ENCODE peak calls at places on chromosome 10, in ten cellular contexts. R, Z, D, G, A, P, F, T, J and Y are unnamed samples.

GRCh38 chr10:71260622-71261325 is 48.4 kb downstream of the UNC5B start:
- DNase-seq in G (peak; percentile 62), J (peak; percentile 96), R (no peak), Z (peak; percentile 74), F (peak; percentile 92), P (no peak), D (peak; percentile 85), A (no peak), T (no peak), Y (peak; percentile 89)

GRCh38 chr10:31618541-31619291 is 299.7 kb downstream of the ZEB1 start:
- DNase-seq in P (peak; percentile 93), D (peak; percentile 97), A (no peak), Z (no peak), F (peak; percentile 94), R (peak; percentile 54), T (peak; percentile 66), J (peak; percentile 75), G (peak; percentile 51), Y (no peak)

GRCh38 chr10:48363617-48364355 is 57.3 kb downstream of the MAPK8 start:
- DNase-seq in T (peak; percentile 52), G (peak; percentile 28), Z (no peak), P (peak; percentile 39), D (peak; percentile 88), A (peak; percentile 33), F (peak; percentile 55), R (no peak), J (peak; percentile 80), Y (peak; percentile 77)

GRCh38 chr10:61486738-61487396 is 33.7 kb upstream of the TMEM26 start:
- DNase-seq in G (no peak), A (no peak), R (no peak), F (no peak), J (peak; percentile 52), T (no peak), P (no peak), D (peak; percentile 25), Z (no peak), Y (no peak)

GRCh38 chr10:73446926-73447325 is 13.6 kb upstream of the MSS51 start:
- DNase-seq in R (no peak), P (no peak), Z (no peak), F (no peak), G (no peak), A (no peak), T (no peak), J (no peak), D (no peak), Y (no peak)

GRCh38 chr10:103553743-103554487 is 60.4 kb downstream of the NEURL1 start:
- DNase-seq in Z (no peak), J (no peak), F (no peak), A (no peak), G (no peak), P (no peak), R (peak; percentile 27), D (no peak), T (no peak), Y (no peak)

GRCh38 chr10:5692476-5693358 is 8.1 kb downstream of the TASOR2 start:
- DNase-seq in R (peak; percentile 75), Z (peak; percentile 78), F (peak; percentile 23), T (no peak), A (peak; percentile 66), P (no peak), J (peak; percentile 19), D (peak; percentile 21), G (peak; percentile 48), Y (no peak)

GRCh38 chr10:8075282-8076260 is 21.1 kb downstream of the GATA3 start:
- DNase-seq in F (no peak), R (no peak), D (no peak), A (no peak), G (no peak), T (no peak), Z (no peak), P (no peak), J (no peak), Y (no peak)

GRCh38 chr10:986881-987634 is 1.2 kb upstream of the GTPBP4 start:
- DNase-seq in P (peak; percentile 50), D (peak; percentile 74), G (no peak), R (no peak), J (peak; percentile 86), A (no peak), T (no peak), F (peak; percentile 93), Z (peak; percentile 36), Y (peak; percentile 80)

GRCh38 chr10:49379596-49380410 is 16.1 kb downstream of the DRGX start:
- DNase-seq in R (no peak), Z (no peak), P (no peak), J (no peak), F (no peak), A (no peak), D (no peak), T (no peak), G (no peak), Y (no peak)

DNA sequence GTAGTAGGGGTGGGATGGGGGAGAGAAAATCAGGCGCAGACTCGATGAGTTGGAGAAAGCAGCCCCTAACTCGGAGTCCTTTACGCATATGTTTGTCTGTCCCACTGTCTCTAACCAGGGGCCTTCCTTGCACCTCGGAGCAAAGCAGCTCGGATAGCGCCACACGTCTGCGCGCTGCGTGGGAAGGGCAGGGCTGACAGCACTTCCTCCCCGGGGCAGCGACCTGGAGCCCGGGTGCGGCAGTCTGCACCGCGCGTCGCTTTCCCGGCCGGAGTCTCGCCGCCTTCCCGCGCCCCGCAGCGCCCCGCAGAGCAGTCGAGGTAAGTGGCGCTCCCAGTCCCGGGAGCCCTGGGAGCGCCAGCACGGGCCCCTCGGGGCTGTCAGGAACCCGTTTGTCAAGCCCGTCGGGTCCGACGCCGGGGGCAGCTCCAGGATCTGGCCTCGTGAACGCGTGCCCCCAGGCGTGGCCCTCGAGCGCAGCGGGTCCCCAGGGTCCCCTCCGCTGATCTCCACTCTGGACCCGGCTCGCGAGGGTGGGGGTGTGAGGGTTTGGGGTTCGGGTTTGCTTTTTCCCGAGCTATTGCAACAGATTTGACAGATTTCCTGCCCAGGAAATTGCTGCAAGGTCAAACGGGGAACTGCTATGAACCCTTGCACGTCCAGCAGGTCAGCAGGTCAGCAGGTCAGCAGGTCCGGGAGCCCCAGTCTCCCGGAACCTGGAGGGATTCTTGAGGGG is 561 bp downstream of the APBB1IP start:
- DNase-seq in R (peak; percentile 73), G (peak; percentile 6), D (peak; percentile 28), P (no peak), Z (peak; percentile 87), J (no peak), A (peak; percentile 34), T (no peak), F (peak; percentile 15), Y (no peak)
- TF ChIP-seq CTCF in R (no peak), G (no peak), D (no peak), P (no peak), Z (no peak), J (no peak), A (no peak), T (no peak), F (no peak), Y (no peak)

GRCh38 chr10:131855396-131855762 is 45.4 kb upstream of the PPP2R2D start:
- DNase-seq in G (peak; percentile 1), Z (peak; percentile 52), P (no peak), F (no peak), A (no peak), T (no peak), J (no peak), R (peak; percentile 17), D (no peak), Y (no peak)

GRCh38 chr10:131853610-131853964 is 47.2 kb upstream of the PPP2R2D start:
- DNase-seq in J (no peak), D (no peak), G (peak; percentile 1), P (no peak), R (no peak), Z (peak; percentile 41), F (no peak), A (no peak), T (no peak), Y (no peak)

GRCh38 chr10:131852823-131853609 is 47.8 kb upstream of the PPP2R2D start:
- DNase-seq in P (no peak), Z (peak; percentile 57), R (no peak), G (peak; percentile 1), F (no peak), J (no peak), A (no peak), D (no peak), T (no peak), Y (no peak)

GRCh38 chr10:131855763-131856401 is 44.9 kb upstream of the PPP2R2D start:
- DNase-seq in T (no peak), A (no peak), G (peak; percentile 3), D (no peak), F (no peak), J (no peak), R (no peak), P (no peak), Z (peak; percentile 61), Y (no peak)

DNA sequence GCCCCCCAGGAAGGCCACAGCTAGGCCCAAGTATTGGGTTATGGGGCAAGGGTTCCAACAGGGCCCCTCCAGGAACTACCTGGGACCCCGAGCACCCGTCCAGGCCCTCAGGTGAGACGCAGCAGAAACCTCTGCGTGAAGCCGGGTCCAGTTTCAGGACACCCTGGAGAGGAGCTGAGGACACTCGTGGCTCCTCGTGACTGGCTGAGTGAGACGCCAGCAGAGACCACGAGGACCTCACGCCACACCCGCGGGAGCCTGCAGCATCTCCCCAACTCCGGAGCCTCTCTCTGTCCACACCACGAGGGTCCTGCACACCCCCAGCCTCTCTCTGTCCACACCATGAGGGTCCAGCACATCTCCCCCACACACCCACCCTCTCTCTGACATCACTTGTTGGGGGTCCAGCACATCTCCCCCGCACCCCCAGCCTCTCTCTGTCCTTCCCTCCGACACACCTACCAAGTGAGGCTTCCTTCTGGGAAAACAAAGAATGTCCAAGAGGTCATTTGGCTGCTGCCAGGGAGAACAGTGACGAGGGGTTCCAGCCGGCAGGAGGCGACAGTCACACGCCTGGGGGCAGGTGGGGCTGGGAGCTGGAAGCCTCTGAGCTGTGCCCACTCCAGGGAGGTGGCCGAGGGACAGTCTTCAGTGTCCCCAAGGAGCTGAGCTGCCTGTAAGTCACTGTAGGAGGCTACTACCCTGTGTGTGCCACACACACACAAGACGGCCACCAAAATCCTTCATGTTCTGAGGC is 46.1 kb upstream of the PPP2R2D start:
- DNase-seq in R (no peak), P (no peak), A (no peak), J (no peak), G (peak; percentile 5), Z (peak; percentile 48), D (no peak), F (no peak), T (no peak), Y (no peak)
- TF ChIP-seq CTCF in R (no peak), P (no peak), A (no peak), J (no peak), G (no peak), Z (no peak), D (no peak), F (no peak), T (no peak), Y (no peak)

GRCh38 chr10:36038316-36038715 is 396.2 kb upstream of the FZD8 start:
- DNase-seq in A (no peak), P (no peak), G (no peak), R (no peak), T (no peak), D (no peak), Z (no peak), J (no peak), F (no peak), Y (no peak)
- TF ChIP-seq CTCF in A (no peak), P (no peak), G (no peak), R (no peak), T (no peak), D (no peak), Z (no peak), J (no peak), F (no peak), Y (no peak)

DNA sequence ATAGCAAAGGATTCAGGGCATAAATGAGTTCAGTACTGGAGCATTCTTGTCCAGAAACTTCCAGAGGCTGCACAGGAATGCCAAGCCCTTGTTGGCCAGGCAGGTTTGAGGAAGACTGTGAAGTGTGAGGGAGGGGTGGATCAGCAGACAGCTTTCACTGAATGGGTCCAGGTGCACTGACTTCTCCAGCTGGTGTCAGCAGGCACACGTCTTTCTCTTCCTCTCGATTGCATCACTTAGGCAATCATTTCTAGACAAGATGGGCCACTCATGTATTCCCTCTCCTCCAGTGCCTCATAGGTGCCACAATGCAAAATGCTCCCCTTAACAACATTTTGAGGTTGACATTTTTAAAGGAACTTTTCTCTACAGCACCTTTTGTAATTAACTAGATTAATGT is 15.6 kb upstream of the PLEKHS1 start:
- DNase-seq in R (no peak), D (no peak), T (no peak), A (no peak), G (no peak), J (no peak), P (no peak), Z (no peak), F (no peak), Y (no peak)
- TF ChIP-seq CTCF in R (no peak), D (no peak), T (no peak), A (no peak), G (no peak), J (no peak), P (no peak), Z (no peak), F (no peak), Y (no peak)